ENCODE peak calls at places on chromosomes 7 and 10, in five cellular contexts. One of them, this sample, is unnamed.
A peak's percentile ranks its signal among the peaks of the same experiment; 100 is the strongest.

GRCh38 chr7:40299097-40299496 is 164.3 kb downstream of the SUGCT start:
- DNase-seq in A549: no peak
- DNase-seq in PC-9: no peak
- DNase-seq in dorsolateral prefrontal cortex: no peak
- DNase-seq in activated CD8-positive, alpha-beta T cell treated with anti-CD3 and anti-CD28 coated beads for 36 hours: no peak
- DNase-seq in this sample: no peak

GRCh38 chr7:37440738-37441404 is 7.8 kb downstream of the ELMO1 start:
- DNase-seq in A549: no peak
- DNase-seq in PC-9: no peak
- DNase-seq in dorsolateral prefrontal cortex: no peak
- DNase-seq in activated CD8-positive, alpha-beta T cell treated with anti-CD3 and anti-CD28 coated beads for 36 hours: peak; percentile 56
- DNase-seq in this sample: no peak

GRCh38 chr7:148754912-148755311 is 56.2 kb downstream of the CUL1 start:
- DNase-seq in A549: no peak
- DNase-seq in PC-9: no peak
- DNase-seq in dorsolateral prefrontal cortex: no peak
- DNase-seq in activated CD8-positive, alpha-beta T cell treated with anti-CD3 and anti-CD28 coated beads for 36 hours: no peak
- DNase-seq in this sample: no peak

GRCh38 chr10:100019824-100020160 is 10.0 kb upstream of the DNMBP start:
- DNase-seq in A549: peak; percentile 86
- DNase-seq in PC-9: no peak
- DNase-seq in dorsolateral prefrontal cortex: no peak
- DNase-seq in activated CD8-positive, alpha-beta T cell treated with anti-CD3 and anti-CD28 coated beads for 36 hours: no peak
- DNase-seq in this sample: no peak

GRCh38 chr10:96720422-96721206 is at the start of gene PIK3AP1:
- DNase-seq in A549: peak; percentile 12
- DNase-seq in PC-9: no peak
- DNase-seq in dorsolateral prefrontal cortex: no peak
- DNase-seq in activated CD8-positive, alpha-beta T cell treated with anti-CD3 and anti-CD28 coated beads for 36 hours: peak; percentile 51
- DNase-seq in this sample: peak; percentile 44

GRCh38 chr7:139340808-139341057 is 404 bp upstream of the FMC1 start:
- DNase-seq in A549: no peak
- DNase-seq in PC-9: no peak
- DNase-seq in dorsolateral prefrontal cortex: no peak
- DNase-seq in activated CD8-positive, alpha-beta T cell treated with anti-CD3 and anti-CD28 coated beads for 36 hours: no peak
- DNase-seq in this sample: no peak

GRCh38 chr10:122592161-122592560 is 31.6 kb downstream of the DMBT1 start:
- DNase-seq in A549: no peak
- DNase-seq in PC-9: no peak
- DNase-seq in dorsolateral prefrontal cortex: no peak
- DNase-seq in activated CD8-positive, alpha-beta T cell treated with anti-CD3 and anti-CD28 coated beads for 36 hours: no peak
- DNase-seq in this sample: no peak

GRCh38 chr7:42091461-42092229 is 145.4 kb downstream of the GLI3 start:
- DNase-seq in A549: no peak
- DNase-seq in PC-9: no peak
- DNase-seq in dorsolateral prefrontal cortex: no peak
- DNase-seq in activated CD8-positive, alpha-beta T cell treated with anti-CD3 and anti-CD28 coated beads for 36 hours: no peak
- DNase-seq in this sample: peak; percentile 26

GRCh38 chr7:18680576-18680975 is 185.0 kb downstream of the HDAC9 start:
- DNase-seq in A549: no peak
- DNase-seq in PC-9: no peak
- DNase-seq in dorsolateral prefrontal cortex: no peak
- DNase-seq in activated CD8-positive, alpha-beta T cell treated with anti-CD3 and anti-CD28 coated beads for 36 hours: no peak
- DNase-seq in this sample: no peak

GRCh38 chr10:29877798-29878491 is 181.4 kb downstream of the JCAD start:
- DNase-seq in A549: no peak
- DNase-seq in PC-9: no peak
- DNase-seq in dorsolateral prefrontal cortex: no peak
- DNase-seq in activated CD8-positive, alpha-beta T cell treated with anti-CD3 and anti-CD28 coated beads for 36 hours: no peak
- DNase-seq in this sample: no peak

GRCh38 chr7:31476073-31476745 is 37.7 kb upstream of the ITPRID1 start:
- DNase-seq in A549: peak; percentile 42
- DNase-seq in PC-9: no peak
- DNase-seq in dorsolateral prefrontal cortex: no peak
- DNase-seq in activated CD8-positive, alpha-beta T cell treated with anti-CD3 and anti-CD28 coated beads for 36 hours: no peak
- DNase-seq in this sample: no peak

GRCh38 chr7:92177362-92177761 is 1.6 kb downstream of the LRRD1 start:
- DNase-seq in A549: peak; percentile 8
- DNase-seq in PC-9: no peak
- DNase-seq in dorsolateral prefrontal cortex: no peak
- DNase-seq in activated CD8-positive, alpha-beta T cell treated with anti-CD3 and anti-CD28 coated beads for 36 hours: no peak
- DNase-seq in this sample: no peak

GRCh38 chr10:73827346-73828089 is 16.1 kb upstream of the NDST2 start:
- DNase-seq in A549: no peak
- DNase-seq in PC-9: no peak
- DNase-seq in dorsolateral prefrontal cortex: no peak
- DNase-seq in activated CD8-positive, alpha-beta T cell treated with anti-CD3 and anti-CD28 coated beads for 36 hours: no peak
- DNase-seq in this sample: no peak

GRCh38 chr10:118276203-118276602 is 65.9 kb downstream of the FAM204A start:
- DNase-seq in A549: no peak
- DNase-seq in PC-9: no peak
- DNase-seq in dorsolateral prefrontal cortex: no peak
- DNase-seq in activated CD8-positive, alpha-beta T cell treated with anti-CD3 and anti-CD28 coated beads for 36 hours: no peak
- DNase-seq in this sample: no peak

GRCh38 chr10:49357895-49358294 is 38.0 kb downstream of the DRGX start:
- DNase-seq in A549: no peak
- DNase-seq in PC-9: no peak
- DNase-seq in dorsolateral prefrontal cortex: no peak
- DNase-seq in activated CD8-positive, alpha-beta T cell treated with anti-CD3 and anti-CD28 coated beads for 36 hours: no peak
- DNase-seq in this sample: no peak

GRCh38 chr7:107267138-107267537 is 98.3 kb downstream of the HBP1 start:
- DNase-seq in A549: no peak
- DNase-seq in PC-9: no peak
- DNase-seq in dorsolateral prefrontal cortex: no peak
- DNase-seq in activated CD8-positive, alpha-beta T cell treated with anti-CD3 and anti-CD28 coated beads for 36 hours: no peak
- DNase-seq in this sample: no peak

GRCh38 chr10:90112681-90113080 is 411.3 kb downstream of the KIF20B start:
- DNase-seq in A549: no peak
- DNase-seq in PC-9: no peak
- DNase-seq in dorsolateral prefrontal cortex: no peak
- DNase-seq in activated CD8-positive, alpha-beta T cell treated with anti-CD3 and anti-CD28 coated beads for 36 hours: no peak
- DNase-seq in this sample: no peak

GRCh38 chr7:82204694-82205093 is 238.9 kb downstream of the CACNA2D1 start:
- DNase-seq in A549: peak; percentile 57
- DNase-seq in PC-9: no peak
- DNase-seq in dorsolateral prefrontal cortex: no peak
- DNase-seq in activated CD8-positive, alpha-beta T cell treated with anti-CD3 and anti-CD28 coated beads for 36 hours: no peak
- DNase-seq in this sample: no peak

GRCh38 chr10:33570495-33570894 is 236.0 kb upstream of the NRP1 start:
- DNase-seq in A549: no peak
- DNase-seq in PC-9: no peak
- DNase-seq in dorsolateral prefrontal cortex: no peak
- DNase-seq in activated CD8-positive, alpha-beta T cell treated with anti-CD3 and anti-CD28 coated beads for 36 hours: no peak
- DNase-seq in this sample: no peak

GRCh38 chr10:111204880-111205279 is 128.1 kb downstream of the ADRA2A start:
- DNase-seq in A549: no peak
- DNase-seq in PC-9: no peak
- DNase-seq in dorsolateral prefrontal cortex: no peak
- DNase-seq in activated CD8-positive, alpha-beta T cell treated with anti-CD3 and anti-CD28 coated beads for 36 hours: no peak
- DNase-seq in this sample: no peak

DNA sequence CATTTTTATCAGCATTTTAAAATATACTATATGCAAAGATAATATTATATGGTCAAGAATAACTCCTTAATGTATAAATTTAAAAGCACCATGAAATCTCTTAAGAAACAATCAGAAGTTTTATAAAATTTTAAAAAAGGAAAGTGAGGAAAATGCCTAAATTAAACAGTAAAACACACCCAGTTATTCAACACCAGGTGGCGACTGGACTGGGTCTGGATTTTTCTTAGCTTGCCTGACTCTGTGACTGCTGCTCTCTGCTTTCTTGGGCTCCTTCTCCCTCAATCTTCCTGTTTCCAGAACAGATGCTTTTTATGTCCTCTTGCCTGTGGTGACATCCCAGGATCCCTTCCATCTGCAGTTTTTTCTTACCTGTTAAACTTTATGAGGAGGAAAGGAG is 200.3 kb downstream of the BICC1 start:
- DNase-seq in A549: no peak
- DNase-seq in PC-9: no peak
- DNase-seq in dorsolateral prefrontal cortex: no peak
- DNase-seq in activated CD8-positive, alpha-beta T cell treated with anti-CD3 and anti-CD28 coated beads for 36 hours: no peak
- DNase-seq in this sample: no peak
- TF ChIP-seq CTCF in A549: peak; percentile 19
- TF ChIP-seq CTCF in PC-9: peak; percentile 17
- TF ChIP-seq CTCF in dorsolateral prefrontal cortex: no peak
- TF ChIP-seq CTCF in activated CD8-positive, alpha-beta T cell treated with anti-CD3 and anti-CD28 coated beads for 36 hours: no peak
- TF ChIP-seq CTCF in this sample: peak; percentile 30

GRCh38 chr10:131195116-131195515 is 116.4 kb downstream of the TCERG1L start:
- DNase-seq in A549: no peak
- DNase-seq in PC-9: no peak
- DNase-seq in dorsolateral prefrontal cortex: no peak
- DNase-seq in activated CD8-positive, alpha-beta T cell treated with anti-CD3 and anti-CD28 coated beads for 36 hours: no peak
- DNase-seq in this sample: peak; percentile 3
- TF ChIP-seq CTCF in A549: no peak
- TF ChIP-seq CTCF in PC-9: no peak
- TF ChIP-seq CTCF in dorsolateral prefrontal cortex: no peak
- TF ChIP-seq CTCF in activated CD8-positive, alpha-beta T cell treated with anti-CD3 and anti-CD28 coated beads for 36 hours: no peak
- TF ChIP-seq CTCF in this sample: no peak

GRCh38 chr7:119572541-119572940 is 700.4 kb upstream of the KCND2 start:
- DNase-seq in A549: no peak
- DNase-seq in PC-9: no peak
- DNase-seq in dorsolateral prefrontal cortex: no peak
- DNase-seq in activated CD8-positive, alpha-beta T cell treated with anti-CD3 and anti-CD28 coated beads for 36 hours: no peak
- DNase-seq in this sample: no peak

GRCh38 chr7:119578116-119578515 is 694.9 kb upstream of the KCND2 start:
- DNase-seq in A549: no peak
- DNase-seq in PC-9: no peak
- DNase-seq in dorsolateral prefrontal cortex: no peak
- DNase-seq in activated CD8-positive, alpha-beta T cell treated with anti-CD3 and anti-CD28 coated beads for 36 hours: no peak
- DNase-seq in this sample: no peak

GRCh38 chr7:119572132-119572531 is 700.8 kb upstream of the KCND2 start:
- DNase-seq in A549: no peak
- DNase-seq in PC-9: no peak
- DNase-seq in dorsolateral prefrontal cortex: peak; percentile 46
- DNase-seq in activated CD8-positive, alpha-beta T cell treated with anti-CD3 and anti-CD28 coated beads for 36 hours: no peak
- DNase-seq in this sample: no peak
- TF ChIP-seq CTCF in A549: no peak
- TF ChIP-seq CTCF in PC-9: no peak
- TF ChIP-seq CTCF in dorsolateral prefrontal cortex: peak; percentile 20
- TF ChIP-seq CTCF in activated CD8-positive, alpha-beta T cell treated with anti-CD3 and anti-CD28 coated beads for 36 hours: no peak
- TF ChIP-seq CTCF in this sample: no peak

GRCh38 chr7:71925663-71926062 is 486.5 kb downstream of the CALN1 start:
- DNase-seq in A549: peak; percentile 21
- DNase-seq in PC-9: no peak
- DNase-seq in dorsolateral prefrontal cortex: no peak
- DNase-seq in activated CD8-positive, alpha-beta T cell treated with anti-CD3 and anti-CD28 coated beads for 36 hours: no peak
- DNase-seq in this sample: no peak
- TF ChIP-seq CTCF in A549: no peak
- TF ChIP-seq CTCF in PC-9: no peak
- TF ChIP-seq CTCF in dorsolateral prefrontal cortex: no peak
- TF ChIP-seq CTCF in activated CD8-positive, alpha-beta T cell treated with anti-CD3 and anti-CD28 coated beads for 36 hours: no peak
- TF ChIP-seq CTCF in this sample: peak; percentile 41

DNA sequence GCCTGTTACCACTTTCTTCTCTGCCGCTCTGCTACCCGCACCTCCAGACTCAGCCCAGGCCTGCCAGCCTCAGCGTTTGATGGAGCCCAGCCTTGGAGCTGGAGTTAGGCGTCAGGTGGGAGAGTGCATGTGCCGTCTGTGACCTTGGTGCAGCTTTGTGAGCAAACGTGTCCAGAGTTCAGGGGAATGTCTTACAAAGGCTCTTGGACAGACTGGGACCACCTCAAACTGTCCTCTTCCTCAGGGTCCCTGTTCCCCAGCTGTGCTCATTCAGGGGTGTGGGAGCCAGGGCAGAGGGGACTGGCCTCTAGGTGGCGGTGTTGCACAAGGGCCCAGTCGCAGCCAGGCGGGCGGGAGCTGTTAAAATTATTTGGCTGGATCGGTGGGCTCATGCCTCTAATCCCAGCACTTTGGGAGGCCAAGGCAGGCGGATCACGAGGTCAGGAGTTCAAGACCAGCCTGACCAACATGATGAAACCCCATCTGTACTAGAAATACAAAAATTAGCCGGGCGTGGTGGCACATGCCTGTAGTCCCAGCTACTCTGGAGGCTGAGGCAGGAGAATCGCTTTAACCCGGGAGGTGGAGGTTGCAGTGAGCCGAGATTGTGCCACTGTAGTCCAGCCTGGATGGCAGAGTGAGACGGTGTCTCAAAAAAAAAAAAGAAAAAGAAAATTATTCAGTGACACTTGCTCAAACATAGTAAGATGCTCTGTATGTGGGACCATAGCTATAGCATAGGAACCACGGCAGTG is 89.2 kb downstream of the ADCY1 start:
- DNase-seq in A549: peak; percentile 7
- DNase-seq in PC-9: no peak
- DNase-seq in dorsolateral prefrontal cortex: no peak
- DNase-seq in activated CD8-positive, alpha-beta T cell treated with anti-CD3 and anti-CD28 coated beads for 36 hours: peak; percentile 43
- DNase-seq in this sample: no peak
- TF ChIP-seq CTCF in A549: peak; percentile 40
- TF ChIP-seq CTCF in PC-9: peak; percentile 98
- TF ChIP-seq CTCF in dorsolateral prefrontal cortex: peak; percentile 56
- TF ChIP-seq CTCF in activated CD8-positive, alpha-beta T cell treated with anti-CD3 and anti-CD28 coated beads for 36 hours: peak; percentile 55
- TF ChIP-seq CTCF in this sample: peak; percentile 60

GRCh38 chr10:113080621-113081229 is 130.7 kb downstream of the TCF7L2 start:
- DNase-seq in A549: no peak
- DNase-seq in PC-9: no peak
- DNase-seq in dorsolateral prefrontal cortex: no peak
- DNase-seq in activated CD8-positive, alpha-beta T cell treated with anti-CD3 and anti-CD28 coated beads for 36 hours: no peak
- DNase-seq in this sample: no peak
- TF ChIP-seq CTCF in A549: peak; percentile 36
- TF ChIP-seq CTCF in PC-9: no peak
- TF ChIP-seq CTCF in dorsolateral prefrontal cortex: no peak
- TF ChIP-seq CTCF in activated CD8-positive, alpha-beta T cell treated with anti-CD3 and anti-CD28 coated beads for 36 hours: no peak
- TF ChIP-seq CTCF in this sample: peak; percentile 23

DNA sequence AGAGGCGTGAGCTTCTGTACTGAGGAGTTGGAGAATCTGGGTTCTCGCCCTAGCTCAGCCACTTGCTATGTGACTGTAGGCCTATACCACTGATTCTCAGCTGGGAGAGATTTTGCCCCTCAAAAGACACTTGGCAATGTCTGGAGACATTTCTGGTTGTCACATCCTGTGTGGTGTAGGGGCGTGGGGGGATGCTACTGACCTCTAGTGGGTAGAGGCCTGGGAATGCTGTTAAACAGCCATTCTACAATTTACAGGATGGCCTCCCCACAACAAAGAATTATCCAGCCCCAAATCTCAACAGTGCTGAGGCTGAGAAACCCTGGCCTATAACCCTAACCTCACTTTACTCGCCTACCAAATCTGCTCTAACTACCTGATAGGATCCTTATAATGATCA is 58.8 kb upstream of the GAD2 start:
- DNase-seq in A549: no peak
- DNase-seq in PC-9: no peak
- DNase-seq in dorsolateral prefrontal cortex: no peak
- DNase-seq in activated CD8-positive, alpha-beta T cell treated with anti-CD3 and anti-CD28 coated beads for 36 hours: no peak
- DNase-seq in this sample: no peak
- TF ChIP-seq CTCF in A549: no peak
- TF ChIP-seq CTCF in PC-9: no peak
- TF ChIP-seq CTCF in dorsolateral prefrontal cortex: no peak
- TF ChIP-seq CTCF in activated CD8-positive, alpha-beta T cell treated with anti-CD3 and anti-CD28 coated beads for 36 hours: no peak
- TF ChIP-seq CTCF in this sample: no peak